ENCODE peak calls at places on chromosome 15, in seven cellular contexts. One of them, this sample, is unnamed.

GRCh38 chr15:31272558-31273257 is 53.9 kb upstream of the KLF13 start:
- DNase-seq in activated CD8-positive, alpha-beta memory T cell treated with anti-CD3 and anti-CD28 coated beads for 4 hours: no peak
- DNase-seq in fibroblast of lung: no peak
- DNase-seq in activated T-helper 1 cell treated with anti-CD3 and anti-CD28 coated beads, Interleukin-12 subunit alpha, Interleukin-12 subunit beta, Interleukin-2, Interleukin-4 antibody, amounts not matched to agents 30 ng/mL and 10 ng/mL and 1 ng/mL, durations not matched to agents 14 hours and 24 hours and 36 hours: no peak
- DNase-seq in hepatic stellate cell: no peak
- DNase-seq in NCI-H526 treated with DMSO at 0.1 percent for 48 hours: no peak
- DNase-seq in type B pancreatic cell: peak; percentile 72
- DNase-seq in this sample: no peak

GRCh38 chr15:70023769-70024491 is 73.8 kb downstream of the TLE3 start:
- DNase-seq in activated CD8-positive, alpha-beta memory T cell treated with anti-CD3 and anti-CD28 coated beads for 4 hours: no peak
- DNase-seq in fibroblast of lung: peak; percentile 70
- DNase-seq in activated T-helper 1 cell treated with anti-CD3 and anti-CD28 coated beads, Interleukin-12 subunit alpha, Interleukin-12 subunit beta, Interleukin-2, Interleukin-4 antibody, amounts not matched to agents 30 ng/mL and 10 ng/mL and 1 ng/mL, durations not matched to agents 14 hours and 24 hours and 36 hours: no peak
- DNase-seq in hepatic stellate cell: peak; percentile 37
- DNase-seq in NCI-H526 treated with DMSO at 0.1 percent for 48 hours: no peak
- DNase-seq in type B pancreatic cell: no peak
- DNase-seq in this sample: peak; percentile 62

GRCh38 chr15:66883322-66883911 is 181.4 kb downstream of the SMAD6 start:
- DNase-seq in activated CD8-positive, alpha-beta memory T cell treated with anti-CD3 and anti-CD28 coated beads for 4 hours: no peak
- DNase-seq in fibroblast of lung: peak; percentile 100
- DNase-seq in activated T-helper 1 cell treated with anti-CD3 and anti-CD28 coated beads, Interleukin-12 subunit alpha, Interleukin-12 subunit beta, Interleukin-2, Interleukin-4 antibody, amounts not matched to agents 30 ng/mL and 10 ng/mL and 1 ng/mL, durations not matched to agents 14 hours and 24 hours and 36 hours: no peak
- DNase-seq in hepatic stellate cell: peak; percentile 90
- DNase-seq in NCI-H526 treated with DMSO at 0.1 percent for 48 hours: no peak
- DNase-seq in type B pancreatic cell: peak; percentile 77
- DNase-seq in this sample: no peak

GRCh38 chr15:47820047-47820779 is 102.9 kb downstream of the SEMA6D start:
- DNase-seq in activated CD8-positive, alpha-beta memory T cell treated with anti-CD3 and anti-CD28 coated beads for 4 hours: no peak
- DNase-seq in fibroblast of lung: peak; percentile 65
- DNase-seq in activated T-helper 1 cell treated with anti-CD3 and anti-CD28 coated beads, Interleukin-12 subunit alpha, Interleukin-12 subunit beta, Interleukin-2, Interleukin-4 antibody, amounts not matched to agents 30 ng/mL and 10 ng/mL and 1 ng/mL, durations not matched to agents 14 hours and 24 hours and 36 hours: no peak
- DNase-seq in hepatic stellate cell: no peak
- DNase-seq in NCI-H526 treated with DMSO at 0.1 percent for 48 hours: no peak
- DNase-seq in type B pancreatic cell: no peak
- DNase-seq in this sample: peak; percentile 25

GRCh38 chr15:89002281-89002761 is 85.9 kb upstream of the ABHD2 start:
- DNase-seq in activated CD8-positive, alpha-beta memory T cell treated with anti-CD3 and anti-CD28 coated beads for 4 hours: no peak
- DNase-seq in fibroblast of lung: peak; percentile 75
- DNase-seq in activated T-helper 1 cell treated with anti-CD3 and anti-CD28 coated beads, Interleukin-12 subunit alpha, Interleukin-12 subunit beta, Interleukin-2, Interleukin-4 antibody, amounts not matched to agents 30 ng/mL and 10 ng/mL and 1 ng/mL, durations not matched to agents 14 hours and 24 hours and 36 hours: no peak
- DNase-seq in hepatic stellate cell: peak; percentile 56
- DNase-seq in NCI-H526 treated with DMSO at 0.1 percent for 48 hours: no peak
- DNase-seq in type B pancreatic cell: no peak
- DNase-seq in this sample: no peak

GRCh38 chr15:96330450-96331140 is at the start of gene NR2F2:
- DNase-seq in activated CD8-positive, alpha-beta memory T cell treated with anti-CD3 and anti-CD28 coated beads for 4 hours: no peak
- DNase-seq in fibroblast of lung: peak; percentile 99
- DNase-seq in activated T-helper 1 cell treated with anti-CD3 and anti-CD28 coated beads, Interleukin-12 subunit alpha, Interleukin-12 subunit beta, Interleukin-2, Interleukin-4 antibody, amounts not matched to agents 30 ng/mL and 10 ng/mL and 1 ng/mL, durations not matched to agents 14 hours and 24 hours and 36 hours: peak; percentile 47
- DNase-seq in hepatic stellate cell: peak; percentile 95
- DNase-seq in NCI-H526 treated with DMSO at 0.1 percent for 48 hours: peak; percentile 91
- DNase-seq in type B pancreatic cell: peak; percentile 95
- DNase-seq in this sample: peak; percentile 96

GRCh38 chr15:80936288-80937078 is 53.1 kb downstream of the MESD start:
- DNase-seq in activated CD8-positive, alpha-beta memory T cell treated with anti-CD3 and anti-CD28 coated beads for 4 hours: no peak
- DNase-seq in fibroblast of lung: no peak
- DNase-seq in activated T-helper 1 cell treated with anti-CD3 and anti-CD28 coated beads, Interleukin-12 subunit alpha, Interleukin-12 subunit beta, Interleukin-2, Interleukin-4 antibody, amounts not matched to agents 30 ng/mL and 10 ng/mL and 1 ng/mL, durations not matched to agents 14 hours and 24 hours and 36 hours: no peak
- DNase-seq in hepatic stellate cell: no peak
- DNase-seq in NCI-H526 treated with DMSO at 0.1 percent for 48 hours: no peak
- DNase-seq in type B pancreatic cell: no peak
- DNase-seq in this sample: no peak

GRCh38 chr15:66823601-66824000 is 121.6 kb downstream of the SMAD6 start:
- DNase-seq in activated CD8-positive, alpha-beta memory T cell treated with anti-CD3 and anti-CD28 coated beads for 4 hours: no peak
- DNase-seq in fibroblast of lung: no peak
- DNase-seq in activated T-helper 1 cell treated with anti-CD3 and anti-CD28 coated beads, Interleukin-12 subunit alpha, Interleukin-12 subunit beta, Interleukin-2, Interleukin-4 antibody, amounts not matched to agents 30 ng/mL and 10 ng/mL and 1 ng/mL, durations not matched to agents 14 hours and 24 hours and 36 hours: no peak
- DNase-seq in hepatic stellate cell: no peak
- DNase-seq in NCI-H526 treated with DMSO at 0.1 percent for 48 hours: no peak
- DNase-seq in type B pancreatic cell: no peak
- DNase-seq in this sample: no peak

GRCh38 chr15:45921376-45921775 is 286.5 kb downstream of the SQOR start:
- DNase-seq in activated CD8-positive, alpha-beta memory T cell treated with anti-CD3 and anti-CD28 coated beads for 4 hours: no peak
- DNase-seq in fibroblast of lung: no peak
- DNase-seq in activated T-helper 1 cell treated with anti-CD3 and anti-CD28 coated beads, Interleukin-12 subunit alpha, Interleukin-12 subunit beta, Interleukin-2, Interleukin-4 antibody, amounts not matched to agents 30 ng/mL and 10 ng/mL and 1 ng/mL, durations not matched to agents 14 hours and 24 hours and 36 hours: no peak
- DNase-seq in hepatic stellate cell: no peak
- DNase-seq in NCI-H526 treated with DMSO at 0.1 percent for 48 hours: no peak
- DNase-seq in type B pancreatic cell: no peak
- DNase-seq in this sample: no peak

GRCh38 chr15:95972812-95973211 is 357.7 kb upstream of the NR2F2 start:
- DNase-seq in activated CD8-positive, alpha-beta memory T cell treated with anti-CD3 and anti-CD28 coated beads for 4 hours: no peak
- DNase-seq in fibroblast of lung: no peak
- DNase-seq in activated T-helper 1 cell treated with anti-CD3 and anti-CD28 coated beads, Interleukin-12 subunit alpha, Interleukin-12 subunit beta, Interleukin-2, Interleukin-4 antibody, amounts not matched to agents 30 ng/mL and 10 ng/mL and 1 ng/mL, durations not matched to agents 14 hours and 24 hours and 36 hours: no peak
- DNase-seq in hepatic stellate cell: no peak
- DNase-seq in NCI-H526 treated with DMSO at 0.1 percent for 48 hours: no peak
- DNase-seq in type B pancreatic cell: no peak
- DNase-seq in this sample: no peak

GRCh38 chr15:26069204-26069603 is 206.1 kb upstream of the ATP10A start:
- DNase-seq in activated CD8-positive, alpha-beta memory T cell treated with anti-CD3 and anti-CD28 coated beads for 4 hours: no peak
- DNase-seq in fibroblast of lung: no peak
- DNase-seq in activated T-helper 1 cell treated with anti-CD3 and anti-CD28 coated beads, Interleukin-12 subunit alpha, Interleukin-12 subunit beta, Interleukin-2, Interleukin-4 antibody, amounts not matched to agents 30 ng/mL and 10 ng/mL and 1 ng/mL, durations not matched to agents 14 hours and 24 hours and 36 hours: no peak
- DNase-seq in hepatic stellate cell: no peak
- DNase-seq in NCI-H526 treated with DMSO at 0.1 percent for 48 hours: no peak
- DNase-seq in type B pancreatic cell: no peak
- DNase-seq in this sample: no peak

GRCh38 chr15:100879046-100879445 is 585 bp upstream of the ALDH1A3 start:
- DNase-seq in activated CD8-positive, alpha-beta memory T cell treated with anti-CD3 and anti-CD28 coated beads for 4 hours: no peak
- DNase-seq in fibroblast of lung: peak; percentile 34
- DNase-seq in activated T-helper 1 cell treated with anti-CD3 and anti-CD28 coated beads, Interleukin-12 subunit alpha, Interleukin-12 subunit beta, Interleukin-2, Interleukin-4 antibody, amounts not matched to agents 30 ng/mL and 10 ng/mL and 1 ng/mL, durations not matched to agents 14 hours and 24 hours and 36 hours: no peak
- DNase-seq in hepatic stellate cell: no peak
- DNase-seq in NCI-H526 treated with DMSO at 0.1 percent for 48 hours: no peak
- DNase-seq in type B pancreatic cell: no peak
- DNase-seq in this sample: no peak

GRCh38 chr15:70602834-70603560 is 160.4 kb downstream of the UACA start:
- DNase-seq in activated CD8-positive, alpha-beta memory T cell treated with anti-CD3 and anti-CD28 coated beads for 4 hours: no peak
- DNase-seq in fibroblast of lung: no peak
- DNase-seq in activated T-helper 1 cell treated with anti-CD3 and anti-CD28 coated beads, Interleukin-12 subunit alpha, Interleukin-12 subunit beta, Interleukin-2, Interleukin-4 antibody, amounts not matched to agents 30 ng/mL and 10 ng/mL and 1 ng/mL, durations not matched to agents 14 hours and 24 hours and 36 hours: no peak
- DNase-seq in hepatic stellate cell: no peak
- DNase-seq in NCI-H526 treated with DMSO at 0.1 percent for 48 hours: no peak
- DNase-seq in type B pancreatic cell: no peak
- DNase-seq in this sample: no peak

GRCh38 chr15:76439542-76439941 is 103.0 kb downstream of the ISL2 start:
- DNase-seq in activated CD8-positive, alpha-beta memory T cell treated with anti-CD3 and anti-CD28 coated beads for 4 hours: no peak
- DNase-seq in fibroblast of lung: no peak
- DNase-seq in activated T-helper 1 cell treated with anti-CD3 and anti-CD28 coated beads, Interleukin-12 subunit alpha, Interleukin-12 subunit beta, Interleukin-2, Interleukin-4 antibody, amounts not matched to agents 30 ng/mL and 10 ng/mL and 1 ng/mL, durations not matched to agents 14 hours and 24 hours and 36 hours: no peak
- DNase-seq in hepatic stellate cell: no peak
- DNase-seq in NCI-H526 treated with DMSO at 0.1 percent for 48 hours: no peak
- DNase-seq in type B pancreatic cell: no peak
- DNase-seq in this sample: peak; percentile 63

GRCh38 chr15:29611057-29611456 is 211.2 kb downstream of the TJP1 start:
- DNase-seq in activated CD8-positive, alpha-beta memory T cell treated with anti-CD3 and anti-CD28 coated beads for 4 hours: no peak
- DNase-seq in fibroblast of lung: no peak
- DNase-seq in activated T-helper 1 cell treated with anti-CD3 and anti-CD28 coated beads, Interleukin-12 subunit alpha, Interleukin-12 subunit beta, Interleukin-2, Interleukin-4 antibody, amounts not matched to agents 30 ng/mL and 10 ng/mL and 1 ng/mL, durations not matched to agents 14 hours and 24 hours and 36 hours: no peak
- DNase-seq in hepatic stellate cell: no peak
- DNase-seq in NCI-H526 treated with DMSO at 0.1 percent for 48 hours: no peak
- DNase-seq in type B pancreatic cell: no peak
- DNase-seq in this sample: no peak

GRCh38 chr15:32861741-32862140 is 143.9 kb downstream of the GREM1 start:
- DNase-seq in activated CD8-positive, alpha-beta memory T cell treated with anti-CD3 and anti-CD28 coated beads for 4 hours: no peak
- DNase-seq in fibroblast of lung: peak; percentile 80
- DNase-seq in activated T-helper 1 cell treated with anti-CD3 and anti-CD28 coated beads, Interleukin-12 subunit alpha, Interleukin-12 subunit beta, Interleukin-2, Interleukin-4 antibody, amounts not matched to agents 30 ng/mL and 10 ng/mL and 1 ng/mL, durations not matched to agents 14 hours and 24 hours and 36 hours: no peak
- DNase-seq in hepatic stellate cell: peak; percentile 45
- DNase-seq in NCI-H526 treated with DMSO at 0.1 percent for 48 hours: no peak
- DNase-seq in type B pancreatic cell: no peak
- DNase-seq in this sample: peak; percentile 43

GRCh38 chr15:31396881-31397560 is 70.4 kb downstream of the KLF13 start:
- DNase-seq in activated CD8-positive, alpha-beta memory T cell treated with anti-CD3 and anti-CD28 coated beads for 4 hours: no peak
- DNase-seq in fibroblast of lung: peak; percentile 68
- DNase-seq in activated T-helper 1 cell treated with anti-CD3 and anti-CD28 coated beads, Interleukin-12 subunit alpha, Interleukin-12 subunit beta, Interleukin-2, Interleukin-4 antibody, amounts not matched to agents 30 ng/mL and 10 ng/mL and 1 ng/mL, durations not matched to agents 14 hours and 24 hours and 36 hours: no peak
- DNase-seq in hepatic stellate cell: peak; percentile 40
- DNase-seq in NCI-H526 treated with DMSO at 0.1 percent for 48 hours: peak; percentile 80
- DNase-seq in type B pancreatic cell: peak; percentile 77
- DNase-seq in this sample: peak; percentile 99

GRCh38 chr15:43209059-43209824 is 11.6 kb downstream of the EPB42 start:
- DNase-seq in activated CD8-positive, alpha-beta memory T cell treated with anti-CD3 and anti-CD28 coated beads for 4 hours: no peak
- DNase-seq in fibroblast of lung: no peak
- DNase-seq in activated T-helper 1 cell treated with anti-CD3 and anti-CD28 coated beads, Interleukin-12 subunit alpha, Interleukin-12 subunit beta, Interleukin-2, Interleukin-4 antibody, amounts not matched to agents 30 ng/mL and 10 ng/mL and 1 ng/mL, durations not matched to agents 14 hours and 24 hours and 36 hours: no peak
- DNase-seq in hepatic stellate cell: peak; percentile 57
- DNase-seq in NCI-H526 treated with DMSO at 0.1 percent for 48 hours: peak; percentile 6
- DNase-seq in type B pancreatic cell: no peak
- DNase-seq in this sample: no peak

GRCh38 chr15:63555520-63555919 is 41.7 kb upstream of the FBXL22 start:
- DNase-seq in activated CD8-positive, alpha-beta memory T cell treated with anti-CD3 and anti-CD28 coated beads for 4 hours: no peak
- DNase-seq in fibroblast of lung: no peak
- DNase-seq in activated T-helper 1 cell treated with anti-CD3 and anti-CD28 coated beads, Interleukin-12 subunit alpha, Interleukin-12 subunit beta, Interleukin-2, Interleukin-4 antibody, amounts not matched to agents 30 ng/mL and 10 ng/mL and 1 ng/mL, durations not matched to agents 14 hours and 24 hours and 36 hours: no peak
- DNase-seq in hepatic stellate cell: no peak
- DNase-seq in NCI-H526 treated with DMSO at 0.1 percent for 48 hours: no peak
- DNase-seq in type B pancreatic cell: no peak
- DNase-seq in this sample: no peak

GRCh38 chr15:40941528-40942336 is 11.5 kb upstream of the CHAC1 start:
- DNase-seq in activated CD8-positive, alpha-beta memory T cell treated with anti-CD3 and anti-CD28 coated beads for 4 hours: no peak
- DNase-seq in fibroblast of lung: peak; percentile 70
- DNase-seq in activated T-helper 1 cell treated with anti-CD3 and anti-CD28 coated beads, Interleukin-12 subunit alpha, Interleukin-12 subunit beta, Interleukin-2, Interleukin-4 antibody, amounts not matched to agents 30 ng/mL and 10 ng/mL and 1 ng/mL, durations not matched to agents 14 hours and 24 hours and 36 hours: peak; percentile 66
- DNase-seq in hepatic stellate cell: peak; percentile 95
- DNase-seq in NCI-H526 treated with DMSO at 0.1 percent for 48 hours: peak; percentile 49
- DNase-seq in type B pancreatic cell: no peak
- DNase-seq in this sample: peak; percentile 94